ENCODE peak calls at places on chromosomes 12 and 14, in six cellular contexts. Y is osteoblast, R is K562, S is cardiac muscle cell, X is ovary, V is stomach. T is an unnamed sample. For H3K4me1, the result is how much of the 10 kb centered on the place peaks cover.

GRCh38 chr12:81207173-81207572 is 129.3 kb downstream of the ACSS3 start:
- DNase-seq in Y (no peak), R (no peak), S (no peak), X (no peak), V (no peak), T (no peak)

GRCh38 chr14:22563987-22564386 is 25.0 kb downstream of the DAD1 start:
- DNase-seq in Y (no peak), R (no peak), S (no peak), X (no peak), V (no peak), T (no peak)

GRCh38 chr12:49253033-49253623 is 11.8 kb upstream of the TUBA1C start:
- DNase-seq in Y (no peak), R (no peak), S (no peak), X (no peak), V (no peak), T (no peak)

GRCh38 chr12:112998997-112999767 is 20.9 kb downstream of the OAS2 start:
- DNase-seq in Y (no peak), R (no peak), S (no peak), X (no peak), V (no peak), T (no peak)

GRCh38 chr12:9906888-9907287 is 25.3 kb downstream of the CLEC2A start:
- DNase-seq in Y (no peak), R (no peak), S (no peak), X (no peak), V (no peak), T (no peak)

GRCh38 chr12:111195316-111195715 is 173.6 kb downstream of the PHETA1 start:
- DNase-seq in Y (no peak), R (no peak), S (no peak), X (no peak), V (no peak), T (no peak)

GRCh38 chr14:67636361-67636919 is 16.7 kb downstream of the ARG2 start:
- DNase-seq in Y (peak), R (peak), S (peak), X (no peak), V (no peak), T (no peak)

GRCh38 chr12:108778053-108778452 is 46.7 kb upstream of the CORO1C start:
- DNase-seq in Y (no peak), R (no peak), S (no peak), X (no peak), V (no peak), T (no peak)

GRCh38 chr12:546920-547845 is 87.4 kb downstream of the B4GALNT3 start:
- DNase-seq in Y (peak), R (peak), S (peak), X (peak), V (peak), T (peak)

GRCh38 chr14:99136047-99136400 is 136.0 kb downstream of the BCL11B start:
- DNase-seq in Y (peak), R (no peak), S (no peak), X (no peak), V (peak), T (no peak)

GRCh38 chr12:66063976-66064375 is 66.6 kb downstream of the LLPH start:
- DNase-seq in Y (peak), R (no peak), S (no peak), X (no peak), V (no peak), T (no peak)

GRCh38 chr12:80441921-80442320 is 2.1 kb upstream of the PTPRQ start:
- DNase-seq in Y (no peak), R (no peak), S (peak), X (no peak), V (no peak), T (no peak)

GRCh38 chr12:31568498-31568897 is 22.4 kb downstream of the DENND5B start:
- DNase-seq in Y (no peak), R (no peak), S (no peak), X (no peak), V (no peak), T (no peak)

GRCh38 chr14:90193925-90194324 is 62.4 kb upstream of the PSMC1 start:
- DNase-seq in Y (no peak), R (peak), S (no peak), X (no peak), V (no peak), T (no peak)

GRCh38 chr14:50821471-50822464 is 9.2 kb downstream of the NIN start:
- DNase-seq in Y (no peak), R (no peak), S (no peak), X (no peak), V (peak), T (peak)

GRCh38 chr14:91831337-91831736 is 36.0 kb downstream of the TC2N start:
- DNase-seq in Y (no peak), R (no peak), S (no peak), X (no peak), V (no peak), T (no peak)

GRCh38 chr14:55245657-55246268 is 25.5 kb upstream of the FBXO34 start:
- DNase-seq in Y (peak), R (no peak), S (peak), X (no peak), V (no peak), T (no peak)

GRCh38 chr12:64625243-64626077 is 15.2 kb downstream of the RASSF3 start:
- DNase-seq in Y (peak), R (peak), S (peak), X (no peak), V (peak), T (peak)

GRCh38 chr12:85574291-85574690 is 261.9 kb downstream of the RASSF9 start:
- DNase-seq in Y (no peak), R (no peak), S (no peak), X (no peak), V (no peak), T (no peak)

GRCh38 chr12:130041983-130042812 is 120.1 kb upstream of the FZD10 start:
- DNase-seq in Y (no peak), R (peak), S (no peak), X (peak), V (no peak), T (no peak)

GRCh38 chr12:116606397-116606796 is 47.2 kb downstream of the MAP1LC3B2 start:
- DNase-seq in Y (no peak), R (no peak), S (no peak), X (no peak), V (no peak), T (no peak)

GRCh38 chr14:94164685-94165431 is 9.3 kb upstream of the PPP4R4 start:
- DNase-seq in Y (no peak), R (no peak), S (no peak), X (peak), V (no peak), T (no peak)

GRCh38 chr14:101001311-101002069 is 98.0 kb upstream of the RTL1 start:
- DNase-seq in Y (peak), R (no peak), S (peak), X (no peak), V (no peak), T (no peak)

GRCh38 chr12:29104495-29104894 is 44.6 kb upstream of the FAR2 start:
- DNase-seq in Y (no peak), R (no peak), S (no peak), X (no peak), V (no peak), T (no peak)

GRCh38 chr12:113778432-113779128 is 187.5 kb downstream of the RBM19 start:
- DNase-seq in Y (no peak), R (no peak), S (no peak), X (no peak), V (no peak), T (no peak)

GRCh38 chr12:123905319-123905925 is 67.2 kb downstream of the CCDC92 start:
- DNase-seq in Y (peak), R (peak), S (peak), X (peak), V (peak), T (no peak)

GRCh38 chr12:114414031-114414865 is 8.3 kb upstream of the TBX5 start:
- DNase-seq in Y (peak), R (no peak), S (no peak), X (no peak), V (no peak), T (no peak)

GRCh38 chr14:64788706-64789105 is 84.5 kb downstream of the PLEKHG3 start:
- DNase-seq in Y (peak), R (no peak), S (peak), X (no peak), V (no peak), T (no peak)

GRCh38 chr12:92138144-92138543 is 7.5 kb downstream of the BTG1 start:
- DNase-seq in Y (no peak), R (no peak), S (no peak), X (no peak), V (no peak), T (no peak)

GRCh38 chr14:36505892-36506731 is 13.9 kb downstream of the NKX2-1 start:
- DNase-seq in Y (peak), R (no peak), S (no peak), X (no peak), V (no peak), T (no peak)

GRCh38 chr14:100289916-100290606 is 16.2 kb downstream of the SLC25A29 start:
- DNase-seq in Y (peak), R (no peak), S (no peak), X (peak), V (no peak), T (no peak)

GRCh38 chr12:7060353-7060954 is at the start of gene C1S:
- DNase-seq in Y (peak), R (peak), S (peak), X (peak), V (peak), T (peak)

GRCh38 chr12:2739832-2740641 is 54.7 kb upstream of the FKBP4 start:
- DNase-seq in Y (no peak), R (no peak), S (peak), X (no peak), V (peak), T (no peak)

GRCh38 chr12:89960607-89961394 is 252.2 kb upstream of the ATP2B1 start:
- DNase-seq in Y (no peak), R (no peak), S (peak), X (no peak), V (no peak), T (no peak)

GRCh38 chr12:59657266-59657665 is 61.4 kb downstream of the SLC16A7 start:
- DNase-seq in Y (no peak), R (no peak), S (peak), X (no peak), V (no peak), T (no peak)

GRCh38 chr14:63178912-63179311 is 25.3 kb upstream of the RHOJ start:
- DNase-seq in Y (no peak), R (no peak), S (peak), X (no peak), V (no peak), T (no peak)

GRCh38 chr12:31324116-31324844 is 1.7 kb downstream of the SINHCAF start:
- DNase-seq in Y (peak), R (peak), S (peak), X (peak), V (peak), T (peak)

GRCh38 chr12:122167328-122167925 is 6.6 kb downstream of the IL31 start:
- DNase-seq in Y (no peak), R (no peak), S (no peak), X (no peak), V (no peak), T (no peak)

GRCh38 chr14:83520837-83521236 is 1987.2 kb upstream of the SEL1L start:
- DNase-seq in Y (no peak), R (no peak), S (peak), X (no peak), V (no peak), T (no peak)

DNA sequence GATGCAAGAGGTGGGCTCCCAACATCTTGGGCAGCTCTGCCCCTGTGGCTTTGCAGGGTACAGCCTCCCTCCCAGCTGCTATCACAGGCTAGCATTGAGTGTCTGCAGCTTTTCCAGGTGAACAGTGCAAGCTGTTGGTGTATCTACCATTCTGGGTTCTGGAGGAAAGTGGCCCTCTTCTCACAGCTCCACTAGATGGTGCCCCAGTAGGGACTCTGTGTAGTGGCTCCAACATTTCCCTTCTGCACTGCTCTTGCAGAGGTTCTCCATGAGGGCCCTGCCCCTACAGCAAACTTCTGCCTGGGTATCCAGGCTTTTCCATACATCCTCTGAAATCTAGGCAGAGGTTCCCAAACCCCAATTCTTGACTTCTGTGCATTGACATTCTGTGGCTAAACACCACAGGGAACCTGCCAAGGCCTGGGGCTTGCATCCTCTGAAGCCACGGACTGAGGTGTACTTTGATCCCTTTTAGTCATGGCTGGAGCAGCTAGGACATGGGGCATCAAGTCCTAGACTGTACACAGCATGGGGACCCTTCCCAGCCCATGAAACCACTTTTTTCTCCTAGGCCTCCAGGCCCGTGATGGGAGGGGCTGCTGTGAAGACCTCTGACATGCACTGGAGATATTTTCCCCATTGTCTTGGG is 24.0 kb upstream of the SLC38A1 start:
- DNase-seq in Y (no peak), R (no peak), S (peak), X (no peak), V (no peak), T (no peak)
- TF ChIP-seq CTCF in Y (peak), R (no peak), S (peak), X (no peak), V (no peak), T (peak)

GRCh38 chr12:105479710-105480109 is 149.2 kb downstream of the C12orf75 start:
- DNase-seq in Y (no peak), R (no peak), S (no peak), X (no peak), V (no peak), T (no peak)
- H3K4me1 ChIP-seq in Y (under half), R (under half), S (under half), X (under half), V (under half), T (under half)

GRCh38 chr12:100123316-100124095 is 19.2 kb downstream of the BLTP3B start:
- DNase-seq in Y (no peak), R (no peak), S (no peak), X (no peak), V (no peak), T (no peak)

GRCh38 chr12:100133200-100133599 is 9.5 kb downstream of the BLTP3B start:
- DNase-seq in Y (no peak), R (no peak), S (no peak), X (no peak), V (no peak), T (no peak)

GRCh38 chr12:100127766-100128508 is 14.7 kb downstream of the BLTP3B start:
- DNase-seq in Y (no peak), R (no peak), S (peak), X (no peak), V (no peak), T (no peak)

DNA sequence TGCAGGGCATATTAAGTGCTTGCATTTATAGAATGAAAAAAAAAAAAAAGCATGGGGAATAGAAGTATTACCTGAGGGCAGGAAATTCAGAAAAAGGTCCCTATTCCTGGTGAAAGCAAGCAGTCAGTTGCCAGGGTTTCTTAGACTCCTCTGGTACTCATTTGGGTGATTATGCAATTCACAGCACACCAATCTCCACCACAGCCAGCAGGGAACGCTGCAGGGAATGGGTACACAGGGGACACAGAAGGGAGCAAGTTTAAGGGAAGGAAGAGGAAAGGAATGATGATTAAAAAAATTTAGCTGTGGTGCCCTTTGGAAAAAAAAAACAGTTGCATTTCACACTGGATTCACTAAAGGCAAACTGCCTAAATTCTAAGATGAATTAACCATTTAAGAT is 14.2 kb downstream of the BLTP3B start:
- DNase-seq in Y (peak), R (no peak), S (peak), X (no peak), V (no peak), T (peak)
- TF ChIP-seq CTCF in Y (peak), R (peak), S (peak), X (no peak), V (no peak), T (peak)

DNA sequence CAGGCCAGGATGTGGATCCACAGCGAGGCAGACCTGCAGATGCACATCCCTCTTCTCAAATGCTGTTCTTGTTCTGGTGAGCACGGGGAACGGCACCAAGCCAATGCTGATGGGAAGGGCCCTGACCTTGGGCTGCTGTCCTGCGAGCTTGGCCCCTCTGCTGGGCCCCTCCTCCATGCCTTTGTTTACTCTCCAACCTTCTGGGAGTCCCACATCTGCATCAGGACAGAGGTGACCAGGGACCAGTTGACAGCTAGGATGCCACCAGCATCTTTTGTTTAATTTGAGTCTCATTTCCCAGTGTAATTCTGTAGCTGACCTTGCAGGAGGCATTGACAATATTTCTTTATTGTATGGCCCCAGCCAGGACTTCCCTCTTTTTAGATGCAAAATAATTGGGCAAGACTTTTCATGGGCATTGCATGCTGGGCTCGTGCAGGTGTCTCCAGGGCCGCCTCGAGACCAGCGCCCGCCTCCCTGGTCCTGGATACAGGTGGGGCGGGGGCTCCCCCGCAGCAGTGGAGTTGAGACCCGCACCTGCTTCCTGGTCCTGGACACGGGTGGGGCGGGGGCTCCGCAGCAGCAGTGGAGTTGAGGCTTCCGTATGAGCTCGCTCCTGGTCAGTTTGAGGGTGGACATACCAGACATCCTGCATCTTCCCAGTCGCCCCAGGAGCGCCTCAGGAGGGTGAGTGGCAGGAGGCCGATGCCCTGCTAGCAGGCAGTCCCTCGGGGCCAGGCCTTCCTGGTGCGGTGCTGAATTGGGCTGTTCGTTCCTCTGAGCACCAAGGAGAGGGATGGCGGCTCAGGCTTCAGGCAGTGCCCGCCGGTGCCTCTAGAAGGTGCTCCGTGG is 11.4 kb downstream of the PACS2 start:
- DNase-seq in Y (no peak), R (no peak), S (no peak), X (no peak), V (no peak), T (no peak)
- H3K4me1 ChIP-seq in Y (under half), R (half or more), S (half or more), X (under half), V (half or more), T (half or more)

T was measured in left ventricle myocardium inferior.